ENCODE peak calls at places on chromosomes 4 and X, in four cellular contexts. O is HepG2, R is GM12878, K is HEK293T. B is an unnamed sample.
A peak's percentile ranks its signal among the peaks of the same experiment; 100 is the strongest.

GRCh38 chr4:53780736-53781400 is 189.6 kb upstream of the LNX1 start:
- DNase-seq in O (no peak), R (no peak), K (no peak), B (no peak)

GRCh38 chr4:39045791-39046221 is 13.6 kb upstream of the TMEM156 start:
- DNase-seq in O (peak; percentile 43), R (no peak), K (no peak), B (no peak)

GRCh38 chrX:68846536-68846935 is 17.7 kb downstream of the EFNB1 start:
- DNase-seq in O (no peak), R (no peak), K (no peak), B (no peak)

GRCh38 chr4:33850503-33850902 is 2393.8 kb downstream of the ARAP2 start:
- DNase-seq in O (no peak), R (no peak), K (no peak), B (no peak)

GRCh38 chrX:65601530-65602281 is 65.7 kb upstream of the MSN start:
- DNase-seq in O (peak; percentile 0), R (no peak), K (no peak), B (no peak)

GRCh38 chr4:138869631-138870030 is 145.9 kb upstream of the NOCT start:
- DNase-seq in O (no peak), R (no peak), K (no peak), B (no peak)

GRCh38 chr4:48012819-48013218 is 3.7 kb downstream of the CNGA1 start:
- DNase-seq in O (no peak), R (no peak), K (no peak), B (no peak)

GRCh38 chr4:96149911-96150310 is 310.0 kb downstream of the PDHA2 start:
- DNase-seq in O (no peak), R (no peak), K (no peak), B (no peak)

GRCh38 chrX:38961936-38962335 is 160.7 kb downstream of the MID1IP1 start:
- DNase-seq in O (no peak), R (no peak), K (no peak), B (no peak)

GRCh38 chrX:38970074-38970473 is 168.8 kb downstream of the MID1IP1 start:
- DNase-seq in O (no peak), R (no peak), K (no peak), B (no peak)

GRCh38 chrX:38968817-38969216 is 167.6 kb downstream of the MID1IP1 start:
- DNase-seq in O (no peak), R (no peak), K (no peak), B (no peak)

GRCh38 chrX:38968344-38968743 is 167.1 kb downstream of the MID1IP1 start:
- DNase-seq in O (no peak), R (no peak), K (no peak), B (no peak)

DNA sequence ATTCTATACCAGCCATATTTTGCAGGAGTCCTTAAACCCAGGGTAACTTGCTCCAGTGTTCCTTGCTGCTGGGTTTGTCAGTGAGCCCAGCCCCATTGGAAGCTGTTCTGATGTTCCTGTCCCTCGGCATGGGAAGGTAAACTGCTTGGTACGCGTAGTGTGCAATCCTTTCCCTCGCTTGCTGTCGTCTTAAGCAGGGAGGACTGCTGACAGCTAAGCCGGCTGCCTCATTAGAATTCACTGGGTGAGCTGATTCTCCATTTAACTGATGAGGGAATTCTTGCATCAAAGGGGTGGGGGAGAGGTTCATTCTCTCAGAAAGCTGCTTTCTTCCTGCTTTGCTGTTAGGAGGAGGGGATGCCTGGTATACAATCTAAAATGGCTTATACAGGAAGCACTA is 164.6 kb downstream of the MID1IP1 start:
- DNase-seq in O (no peak), R (no peak), K (no peak), B (no peak)
- TF ChIP-seq FOXK2 in O (no peak), R (no peak), K (no peak), B (no peak)

DNA sequence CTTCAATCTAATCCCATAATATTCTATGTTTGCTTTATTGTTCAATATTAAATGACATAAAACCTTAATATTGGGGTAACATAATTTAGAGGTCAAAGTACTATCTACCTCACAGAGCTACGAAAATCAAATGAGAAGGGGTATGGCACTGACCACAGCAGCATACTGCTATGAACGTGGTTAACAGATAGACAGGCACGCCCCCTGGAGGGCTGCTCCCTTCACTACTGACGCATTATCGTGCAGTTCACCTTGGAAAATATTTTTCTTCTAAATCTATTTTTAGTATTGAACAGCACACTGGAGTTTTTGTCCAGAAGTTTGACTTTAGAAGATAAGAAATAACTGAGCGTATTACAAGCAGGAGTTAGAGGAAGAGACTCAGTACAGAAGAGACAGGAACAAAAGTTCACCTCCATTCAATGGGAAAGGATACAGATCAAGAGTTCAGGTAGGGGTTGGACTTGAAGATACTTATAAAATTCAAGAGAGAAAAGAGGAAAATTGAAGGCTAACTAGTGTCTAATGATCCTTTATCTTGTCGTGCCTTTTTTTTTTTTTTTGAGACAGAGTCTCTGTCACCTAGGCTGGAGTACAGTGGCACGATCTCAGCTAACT is 22.7 kb downstream of the MAP9 start:
- DNase-seq in O (peak; percentile 27), R (no peak), K (peak; percentile 41), B (peak; percentile 43)
- TF ChIP-seq FOXK2 in O (no peak), R (no peak), K (no peak), B (no peak)

GRCh38 chrX:50967734-50968133 is 57.2 kb downstream of the BMP15 start:
- DNase-seq in O (no peak), R (no peak), K (no peak), B (no peak)

GRCh38 chrX:50973199-50973598 is 62.7 kb downstream of the BMP15 start:
- DNase-seq in O (no peak), R (no peak), K (no peak), B (no peak)

DNA sequence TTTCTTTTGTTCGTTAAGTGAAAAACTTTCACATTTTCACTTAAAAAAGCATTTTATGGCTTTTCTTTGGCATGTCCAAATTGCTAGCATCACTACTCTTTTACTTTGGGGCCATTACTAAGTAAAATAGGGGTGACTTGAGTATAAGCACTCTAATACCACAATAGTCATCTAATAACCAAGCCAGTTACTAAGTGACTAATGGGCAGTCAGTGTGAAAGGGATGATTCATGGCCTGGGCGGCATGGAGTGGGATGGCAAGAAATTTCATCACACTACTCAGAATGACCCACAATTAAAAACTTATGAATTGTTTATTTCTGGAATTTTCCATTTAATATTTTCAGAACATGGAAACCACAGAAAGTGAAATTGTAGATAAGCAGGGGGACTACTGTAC is 60.9 kb downstream of the BMP15 start:
- DNase-seq in O (no peak), R (no peak), K (no peak), B (no peak)
- TF ChIP-seq FOXK2 in O (no peak), R (no peak), K (no peak), B (no peak)

GRCh38 chrX:72498782-72499181 is 73.9 kb downstream of the HDAC8 start:
- DNase-seq in O (no peak), R (peak; percentile 12), K (no peak), B (no peak)

GRCh38 chrX:72492499-72492898 is 80.1 kb downstream of the HDAC8 start:
- DNase-seq in O (no peak), R (no peak), K (no peak), B (no peak)

GRCh38 chrX:72495041-72495440 is 77.6 kb downstream of the HDAC8 start:
- DNase-seq in O (no peak), R (no peak), K (no peak), B (no peak)
- TF ChIP-seq FOXK2 in O (no peak), R (no peak), K (no peak), B (no peak)

B was measured in K562.